ENCODE peak calls at places on chromosomes 3 and 15, in six cellular contexts. K is NCI-H2081 treated with DMSO at 0.1 percent for 48 hours, R is KBM-7, W is sciatic nerve, D is fibroblast of lung, T is uterus. U is an unnamed sample.

GRCh38 chr3:138381950-138382715 is 33.8 kb downstream of the MRAS start:
- DNase-seq in K (no peak), R (no peak), W (peak; percentile 82), D (peak; percentile 58), T (peak; percentile 73), U (no peak)

GRCh38 chr15:30905821-30906220 is 2.1 kb downstream of the FAN1 start:
- DNase-seq in K (no peak), R (no peak), W (no peak), D (no peak), T (no peak), U (no peak)

GRCh38 chr3:168088106-168088722 is 7.5 kb downstream of the GOLIM4 start:
- DNase-seq in K (no peak), R (peak; percentile 51), W (no peak), D (no peak), T (no peak), U (no peak)

GRCh38 chr15:46892621-46893160 is 824.6 kb upstream of the SEMA6D start:
- DNase-seq in K (no peak), R (no peak), W (no peak), D (no peak), T (no peak), U (no peak)

GRCh38 chr3:138434276-138434874 is at the start of gene ESYT3:
- DNase-seq in K (no peak), R (peak; percentile 86), W (peak; percentile 81), D (peak; percentile 26), T (peak; percentile 67), U (no peak)

GRCh38 chr15:90154861-90155626 is 46.1 kb upstream of the SEMA4B start:
- DNase-seq in K (no peak), R (peak; percentile 33), W (no peak), D (peak; percentile 89), T (no peak), U (no peak)

GRCh38 chr3:45575491-45575923 is 19.0 kb upstream of the LIMD1 start:
- DNase-seq in K (no peak), R (no peak), W (no peak), D (peak; percentile 48), T (no peak), U (no peak)

GRCh38 chr3:168165390-168166269 is 69.9 kb upstream of the GOLIM4 start:
- DNase-seq in K (peak; percentile 56), R (peak; percentile 70), W (peak; percentile 71), D (peak; percentile 85), T (peak; percentile 68), U (no peak)

GRCh38 chr3:34009480-34009844 is 211.0 kb downstream of the PDCD6IP start:
- DNase-seq in K (no peak), R (no peak), W (no peak), D (no peak), T (no peak), U (no peak)

GRCh38 chr3:2547049-2547448 is 448.4 kb downstream of the CNTN4 start:
- DNase-seq in K (no peak), R (no peak), W (no peak), D (no peak), T (no peak), U (no peak)

GRCh38 chr15:69421498-69421897 is 7.3 kb downstream of the KIF23 start:
- DNase-seq in K (no peak), R (no peak), W (no peak), D (no peak), T (no peak), U (no peak)

GRCh38 chr15:97585408-97585807 is 375.1 kb upstream of the ARRDC4 start:
- DNase-seq in K (no peak), R (no peak), W (no peak), D (no peak), T (no peak), U (no peak)

GRCh38 chr3:64084640-64085039 is 61.3 kb upstream of the PSMD6 start:
- DNase-seq in K (no peak), R (no peak), W (no peak), D (peak; percentile 24), T (no peak), U (no peak)

GRCh38 chr15:90924375-90924774 is 8.0 kb downstream of the HDDC3 start:
- DNase-seq in K (no peak), R (no peak), W (no peak), D (no peak), T (no peak), U (no peak)

GRCh38 chr3:45038096-45038455 is 12.0 kb downstream of the CLEC3B start:
- DNase-seq in K (no peak), R (no peak), W (no peak), D (no peak), T (no peak), U (no peak)

GRCh38 chr3:113273604-113274003 is 62.2 kb downstream of the BOC start:
- DNase-seq in K (no peak), R (no peak), W (no peak), D (no peak), T (no peak), U (no peak)

GRCh38 chr3:190593075-190593474 is 79.2 kb downstream of the IL1RAP start:
- DNase-seq in K (no peak), R (no peak), W (no peak), D (no peak), T (no peak), U (no peak)

GRCh38 chr3:151813777-151814176 is at the start of gene AADAC:
- DNase-seq in K (no peak), R (no peak), W (no peak), D (peak; percentile 42), T (no peak), U (no peak)

GRCh38 chr3:9314796-9315195 is 48.1 kb upstream of the THUMPD3 start:
- DNase-seq in K (no peak), R (no peak), W (no peak), D (no peak), T (no peak), U (no peak)

GRCh38 chr3:139764936-139765335 is 87.2 kb upstream of the NMNAT3 start:
- DNase-seq in K (no peak), R (no peak), W (no peak), D (peak; percentile 89), T (no peak), U (no peak)

GRCh38 chr15:60255390-60255789 is 142.4 kb downstream of the ANXA2 start:
- DNase-seq in K (no peak), R (no peak), W (no peak), D (peak; percentile 6), T (no peak), U (no peak)

GRCh38 chr3:179546814-179547241 is 15.9 kb upstream of the ACTL6A start:
- DNase-seq in K (no peak), R (no peak), W (no peak), D (no peak), T (no peak), U (no peak)

GRCh38 chr15:101635944-101636727 is 16.0 kb downstream of the TM2D3 start:
- DNase-seq in K (no peak), R (no peak), W (no peak), D (no peak), T (no peak), U (no peak)

GRCh38 chr3:176584413-176585176 is 612.7 kb downstream of the TBL1XR1 start:
- DNase-seq in K (no peak), R (no peak), W (no peak), D (peak; percentile 80), T (no peak), U (no peak)

GRCh38 chr3:38147434-38147833 is 9.0 kb downstream of the MYD88 start:
- DNase-seq in K (no peak), R (peak; percentile 88), W (no peak), D (no peak), T (no peak), U (no peak)

U was measured in central memory CD8-positive, alpha-beta T cell.